ENCODE peak calls at places on chromosomes 16 and 17, in seven cellular contexts. One of them, this sample, is unnamed.

GRCh38 chr17:29495011-29495410 is 71.8 kb downstream of the ABHD15 start:
- DNase-seq in neural progenitor cell: no peak
- DNase-seq in IMR-90: peak; percentile 72
- DNase-seq in mammary epithelial cell: peak; percentile 44
- DNase-seq in psoas muscle: no peak
- DNase-seq in NT2/D1: no peak
- DNase-seq in Panc1: peak; percentile 4
- DNase-seq in this sample: no peak

GRCh38 chr17:15966183-15966878 is 21.4 kb downstream of the ADORA2B start:
- DNase-seq in neural progenitor cell: peak; percentile 89
- DNase-seq in IMR-90: peak; percentile 35
- DNase-seq in mammary epithelial cell: no peak
- DNase-seq in psoas muscle: no peak
- DNase-seq in NT2/D1: peak; percentile 72
- DNase-seq in Panc1: no peak
- DNase-seq in this sample: no peak

GRCh38 chr17:18039535-18040286 is 503 bp downstream of the GID4 start:
- DNase-seq in neural progenitor cell: peak; percentile 78
- DNase-seq in IMR-90: no peak
- DNase-seq in mammary epithelial cell: peak; percentile 41
- DNase-seq in psoas muscle: peak; percentile 76
- DNase-seq in NT2/D1: no peak
- DNase-seq in Panc1: no peak
- DNase-seq in this sample: peak; percentile 25

GRCh38 chr17:57834146-57834741 is 15.6 kb downstream of the MRPS23 start:
- DNase-seq in neural progenitor cell: peak; percentile 51
- DNase-seq in IMR-90: no peak
- DNase-seq in mammary epithelial cell: peak; percentile 79
- DNase-seq in psoas muscle: peak; percentile 94
- DNase-seq in NT2/D1: no peak
- DNase-seq in Panc1: no peak
- DNase-seq in this sample: peak; percentile 94

GRCh38 chr16:56198755-56199114 is 7.4 kb downstream of the GNAO1 start:
- DNase-seq in neural progenitor cell: no peak
- DNase-seq in IMR-90: no peak
- DNase-seq in mammary epithelial cell: no peak
- DNase-seq in psoas muscle: no peak
- DNase-seq in NT2/D1: no peak
- DNase-seq in Panc1: no peak
- DNase-seq in this sample: no peak

GRCh38 chr17:63405741-63406261 is 40.3 kb downstream of the CYB561 start:
- DNase-seq in neural progenitor cell: peak; percentile 75
- DNase-seq in IMR-90: peak; percentile 92
- DNase-seq in mammary epithelial cell: peak; percentile 82
- DNase-seq in psoas muscle: no peak
- DNase-seq in NT2/D1: peak; percentile 22
- DNase-seq in Panc1: no peak
- DNase-seq in this sample: no peak

GRCh38 chr17:59004338-59005111 is 102.2 kb downstream of the TRIM37 start:
- DNase-seq in neural progenitor cell: peak; percentile 67
- DNase-seq in IMR-90: peak; percentile 53
- DNase-seq in mammary epithelial cell: peak; percentile 29
- DNase-seq in psoas muscle: no peak
- DNase-seq in NT2/D1: peak; percentile 33
- DNase-seq in Panc1: peak; percentile 50
- DNase-seq in this sample: peak; percentile 21

GRCh38 chr17:45302649-45303173 is 14.1 kb downstream of the MAP3K14 start:
- DNase-seq in neural progenitor cell: no peak
- DNase-seq in IMR-90: peak; percentile 76
- DNase-seq in mammary epithelial cell: peak; percentile 69
- DNase-seq in psoas muscle: no peak
- DNase-seq in NT2/D1: no peak
- DNase-seq in Panc1: no peak
- DNase-seq in this sample: no peak

GRCh38 chr17:60496051-60496450 is 30.0 kb downstream of the APPBP2 start:
- DNase-seq in neural progenitor cell: no peak
- DNase-seq in IMR-90: peak; percentile 18
- DNase-seq in mammary epithelial cell: no peak
- DNase-seq in psoas muscle: no peak
- DNase-seq in NT2/D1: no peak
- DNase-seq in Panc1: no peak
- DNase-seq in this sample: no peak

GRCh38 chr17:7045492-7046126 is 1.7 kb upstream of the SLC16A11 start:
- DNase-seq in neural progenitor cell: peak; percentile 76
- DNase-seq in IMR-90: peak; percentile 87
- DNase-seq in mammary epithelial cell: peak; percentile 64
- DNase-seq in psoas muscle: no peak
- DNase-seq in NT2/D1: peak; percentile 39
- DNase-seq in Panc1: peak; percentile 77
- DNase-seq in this sample: no peak

GRCh38 chr16:19879241-19879792 is 5.3 kb downstream of the GPRC5B start:
- DNase-seq in neural progenitor cell: peak; percentile 60
- DNase-seq in IMR-90: peak; percentile 68
- DNase-seq in mammary epithelial cell: peak; percentile 84
- DNase-seq in psoas muscle: peak; percentile 67
- DNase-seq in NT2/D1: no peak
- DNase-seq in Panc1: no peak
- DNase-seq in this sample: no peak

GRCh38 chr17:77371117-77371887 is 230.5 kb downstream of the SEC14L1 start:
- DNase-seq in neural progenitor cell: no peak
- DNase-seq in IMR-90: peak; percentile 50
- DNase-seq in mammary epithelial cell: no peak
- DNase-seq in psoas muscle: peak; percentile 57
- DNase-seq in NT2/D1: no peak
- DNase-seq in Panc1: no peak
- DNase-seq in this sample: no peak

GRCh38 chr17:77164483-77165030 is 23.8 kb downstream of the SEC14L1 start:
- DNase-seq in neural progenitor cell: peak; percentile 65
- DNase-seq in IMR-90: peak; percentile 53
- DNase-seq in mammary epithelial cell: no peak
- DNase-seq in psoas muscle: no peak
- DNase-seq in NT2/D1: no peak
- DNase-seq in Panc1: no peak
- DNase-seq in this sample: no peak

GRCh38 chr17:80441133-80441578 is 26.2 kb downstream of the ENDOV start:
- DNase-seq in neural progenitor cell: peak; percentile 92
- DNase-seq in IMR-90: peak; percentile 36
- DNase-seq in mammary epithelial cell: no peak
- DNase-seq in psoas muscle: peak; percentile 62
- DNase-seq in NT2/D1: peak; percentile 58
- DNase-seq in Panc1: no peak
- DNase-seq in this sample: peak; percentile 38

GRCh38 chr16:84795338-84796053 is 24.3 kb upstream of the CRISPLD2 start:
- DNase-seq in neural progenitor cell: no peak
- DNase-seq in IMR-90: peak; percentile 100
- DNase-seq in mammary epithelial cell: no peak
- DNase-seq in psoas muscle: peak; percentile 87
- DNase-seq in NT2/D1: no peak
- DNase-seq in Panc1: no peak
- DNase-seq in this sample: no peak

GRCh38 chr16:35314298-35314697 is 1854.9 kb downstream of the TP53TG3F start:
- DNase-seq in neural progenitor cell: no peak
- DNase-seq in IMR-90: no peak
- DNase-seq in mammary epithelial cell: no peak
- DNase-seq in psoas muscle: no peak
- DNase-seq in NT2/D1: no peak
- DNase-seq in Panc1: no peak
- DNase-seq in this sample: no peak

GRCh38 chr16:35319536-35320192 is 1860.3 kb downstream of the TP53TG3F start:
- DNase-seq in neural progenitor cell: no peak
- DNase-seq in IMR-90: no peak
- DNase-seq in mammary epithelial cell: no peak
- DNase-seq in psoas muscle: no peak
- DNase-seq in NT2/D1: no peak
- DNase-seq in Panc1: no peak
- DNase-seq in this sample: no peak
- H3K9me3 ChIP-seq in neural progenitor cell: peaks cover 28% of the 10 kb centered on the region
- H3K9me3 ChIP-seq in IMR-90: peaks cover 16% of the 10 kb centered on the region
- H3K9me3 ChIP-seq in mammary epithelial cell: no peaks in the 10 kb centered on the region
- H3K9me3 ChIP-seq in psoas muscle: no peaks in the 10 kb centered on the region
- H3K9me3 ChIP-seq in NT2/D1: no peaks in the 10 kb centered on the region
- H3K9me3 ChIP-seq in Panc1: no peaks in the 10 kb centered on the region
- H3K9me3 ChIP-seq in this sample: no peaks in the 10 kb centered on the region

GRCh38 chr16:3295783-3296182 is 9.4 kb downstream of the TIGD7 start:
- DNase-seq in neural progenitor cell: no peak
- DNase-seq in IMR-90: no peak
- DNase-seq in mammary epithelial cell: no peak
- DNase-seq in psoas muscle: no peak
- DNase-seq in NT2/D1: no peak
- DNase-seq in Panc1: no peak
- DNase-seq in this sample: no peak
- H3K9me3 ChIP-seq in neural progenitor cell: peaks cover 14% of the 10 kb centered on the region
- H3K9me3 ChIP-seq in IMR-90: peaks cover 59% of the 10 kb centered on the region
- H3K9me3 ChIP-seq in mammary epithelial cell: peaks cover 47% of the 10 kb centered on the region
- H3K9me3 ChIP-seq in psoas muscle: peaks cover 85% of the 10 kb centered on the region
- H3K9me3 ChIP-seq in NT2/D1: peaks cover 17% of the 10 kb centered on the region
- H3K9me3 ChIP-seq in Panc1: peaks cover 84% of the 10 kb centered on the region
- H3K9me3 ChIP-seq in this sample: peaks cover 61% of the 10 kb centered on the region

GRCh38 chr17:27892542-27892865 is 661 bp downstream of the LYRM9 start:
- DNase-seq in neural progenitor cell: no peak
- DNase-seq in IMR-90: no peak
- DNase-seq in mammary epithelial cell: no peak
- DNase-seq in psoas muscle: no peak
- DNase-seq in NT2/D1: no peak
- DNase-seq in Panc1: no peak
- DNase-seq in this sample: no peak

GRCh38 chr17:27888072-27888471 is 5.1 kb downstream of the LYRM9 start:
- DNase-seq in neural progenitor cell: no peak
- DNase-seq in IMR-90: no peak
- DNase-seq in mammary epithelial cell: no peak
- DNase-seq in psoas muscle: no peak
- DNase-seq in NT2/D1: no peak
- DNase-seq in Panc1: no peak
- DNase-seq in this sample: no peak

GRCh38 chr17:27888945-27889344 is 4.2 kb downstream of the LYRM9 start:
- DNase-seq in neural progenitor cell: peak; percentile 85
- DNase-seq in IMR-90: peak; percentile 4
- DNase-seq in mammary epithelial cell: no peak
- DNase-seq in psoas muscle: no peak
- DNase-seq in NT2/D1: peak; percentile 57
- DNase-seq in Panc1: no peak
- DNase-seq in this sample: no peak

GRCh38 chr17:27891841-27892240 is 1.3 kb downstream of the LYRM9 start:
- DNase-seq in neural progenitor cell: no peak
- DNase-seq in IMR-90: no peak
- DNase-seq in mammary epithelial cell: no peak
- DNase-seq in psoas muscle: no peak
- DNase-seq in NT2/D1: no peak
- DNase-seq in Panc1: no peak
- DNase-seq in this sample: no peak

DNA sequence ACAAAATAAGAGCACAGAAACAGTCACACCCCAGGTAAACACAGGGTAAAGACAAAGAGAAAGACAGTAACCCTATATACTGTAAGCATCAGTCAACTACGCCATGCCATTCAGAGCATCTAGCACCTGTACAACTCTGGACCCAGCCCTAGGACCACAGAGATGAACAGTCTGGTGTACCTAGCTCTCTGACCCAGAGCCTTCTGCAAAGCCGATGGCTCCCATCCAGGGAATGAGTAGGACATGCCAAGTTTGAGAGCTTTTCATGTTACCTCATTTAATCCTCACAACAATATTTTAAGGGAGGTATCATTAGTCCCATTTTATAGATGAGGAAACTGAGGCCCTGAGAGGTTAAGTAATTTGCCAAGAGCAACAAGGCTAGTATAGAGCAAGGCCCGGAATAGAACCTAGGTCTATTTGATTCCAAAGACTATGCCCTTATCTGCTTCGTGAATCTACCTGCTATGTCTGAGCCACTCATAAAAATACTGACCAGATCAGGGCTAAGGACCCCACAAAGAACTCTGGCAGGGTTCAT is 3.4 kb downstream of the LYRM9 start:
- DNase-seq in neural progenitor cell: no peak
- DNase-seq in IMR-90: no peak
- DNase-seq in mammary epithelial cell: no peak
- DNase-seq in psoas muscle: no peak
- DNase-seq in NT2/D1: no peak
- DNase-seq in Panc1: no peak
- DNase-seq in this sample: no peak
- H3K9me3 ChIP-seq in neural progenitor cell: no peaks in the 10 kb centered on the region
- H3K9me3 ChIP-seq in IMR-90: no peaks in the 10 kb centered on the region
- H3K9me3 ChIP-seq in mammary epithelial cell: no peaks in the 10 kb centered on the region
- H3K9me3 ChIP-seq in psoas muscle: no peaks in the 10 kb centered on the region
- H3K9me3 ChIP-seq in NT2/D1: no peaks in the 10 kb centered on the region
- H3K9me3 ChIP-seq in Panc1: no peaks in the 10 kb centered on the region
- H3K9me3 ChIP-seq in this sample: no peaks in the 10 kb centered on the region

GRCh38 chr16:3413730-3414379 is 12.8 kb downstream of the ZNF174 start:
- DNase-seq in neural progenitor cell: no peak
- DNase-seq in IMR-90: no peak
- DNase-seq in mammary epithelial cell: no peak
- DNase-seq in psoas muscle: no peak
- DNase-seq in NT2/D1: peak; percentile 81
- DNase-seq in Panc1: no peak
- DNase-seq in this sample: no peak

DNA sequence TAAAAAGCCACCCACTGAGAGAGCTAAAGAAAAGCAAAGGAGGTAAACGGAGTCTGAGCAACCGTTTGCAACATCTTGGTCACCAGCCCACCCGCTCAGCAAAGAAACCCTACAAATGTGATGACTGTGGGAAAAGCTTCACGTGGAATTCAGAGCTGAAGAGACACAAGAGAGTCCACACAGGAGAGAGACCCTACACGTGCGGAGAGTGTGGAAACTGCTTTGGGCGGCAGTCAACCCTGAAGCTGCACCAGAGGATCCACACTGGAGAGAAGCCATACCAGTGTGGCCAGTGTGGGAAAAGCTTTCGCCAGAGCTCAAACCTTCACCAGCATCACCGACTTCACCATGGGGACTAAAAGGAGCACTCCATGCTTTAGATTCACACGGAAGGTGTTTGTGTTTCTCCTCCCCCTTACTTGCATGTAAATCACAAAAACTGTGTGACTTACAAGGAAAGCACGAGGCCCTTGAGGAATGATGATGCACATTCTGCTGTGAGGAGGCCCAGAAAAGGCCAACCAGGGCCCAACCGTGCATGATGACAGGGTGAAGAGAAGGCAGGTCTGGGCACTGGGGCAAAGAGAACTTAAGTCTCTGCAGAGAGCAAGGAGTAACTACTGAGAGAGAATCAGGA is 7.7 kb downstream of the ZNF174 start:
- DNase-seq in neural progenitor cell: no peak
- DNase-seq in IMR-90: no peak
- DNase-seq in mammary epithelial cell: no peak
- DNase-seq in psoas muscle: no peak
- DNase-seq in NT2/D1: no peak
- DNase-seq in Panc1: no peak
- DNase-seq in this sample: no peak
- H3K9me3 ChIP-seq in neural progenitor cell: peaks cover 48% of the 10 kb centered on the region
- H3K9me3 ChIP-seq in IMR-90: peaks cover 73% of the 10 kb centered on the region
- H3K9me3 ChIP-seq in mammary epithelial cell: peaks cover 53% of the 10 kb centered on the region
- H3K9me3 ChIP-seq in psoas muscle: peaks cover 79% of the 10 kb centered on the region
- H3K9me3 ChIP-seq in NT2/D1: peaks cover 87% of the 10 kb centered on the region
- H3K9me3 ChIP-seq in Panc1: peaks cover 67% of the 10 kb centered on the region
- H3K9me3 ChIP-seq in this sample: peaks cover 85% of the 10 kb centered on the region

GRCh38 chr16:35687781-35688180 is 2228.4 kb downstream of the TP53TG3F start:
- DNase-seq in neural progenitor cell: no peak
- DNase-seq in IMR-90: no peak
- DNase-seq in mammary epithelial cell: no peak
- DNase-seq in psoas muscle: no peak
- DNase-seq in NT2/D1: no peak
- DNase-seq in Panc1: no peak
- DNase-seq in this sample: no peak
- H3K9me3 ChIP-seq in neural progenitor cell: peaks cover 6% of the 10 kb centered on the region
- H3K9me3 ChIP-seq in IMR-90: peaks cover 15% of the 10 kb centered on the region
- H3K9me3 ChIP-seq in mammary epithelial cell: peaks cover 41% of the 10 kb centered on the region
- H3K9me3 ChIP-seq in psoas muscle: peaks cover 3% of the 10 kb centered on the region
- H3K9me3 ChIP-seq in NT2/D1: no peaks in the 10 kb centered on the region
- H3K9me3 ChIP-seq in Panc1: no peaks in the 10 kb centered on the region
- H3K9me3 ChIP-seq in this sample: no peaks in the 10 kb centered on the region